ENCODE peak calls at places on chromosomes 3 and 15, in four cellular contexts. K is A549, Z is K562, C is H1. N is an unnamed sample.

GRCh38 chr3:110878692-110879091 is 192.9 kb upstream of the NECTIN3 start:
- DNase-seq in K (no peak), Z (no peak), C (no peak), N (no peak)

GRCh38 chr3:11260460-11260859 is 11.7 kb upstream of the ATG7 start:
- DNase-seq in K (no peak), Z (no peak), C (no peak), N (no peak)

GRCh38 chr3:22835041-22835440 is 368.1 kb upstream of the UBE2E2 start:
- DNase-seq in K (no peak), Z (no peak), C (no peak), N (no peak)

GRCh38 chr15:63805993-63806980 is 27.5 kb downstream of the HERC1 start:
- DNase-seq in K (no peak), Z (no peak), C (no peak), N (no peak)

GRCh38 chr15:80804970-80805495 is 25.9 kb downstream of the CEMIP start:
- DNase-seq in K (no peak), Z (no peak), C (no peak), N (peak)

GRCh38 chr3:135106445-135106844 is 311.4 kb downstream of the EPHB1 start:
- DNase-seq in K (no peak), Z (peak), C (peak), N (peak)

GRCh38 chr15:67030036-67030762 is 35.2 kb upstream of the SMAD3 start:
- DNase-seq in K (no peak), Z (peak), C (peak), N (peak)

GRCh38 chr15:67571643-67572415 is 29.3 kb downstream of the MAP2K5 start:
- DNase-seq in K (no peak), Z (no peak), C (no peak), N (peak)

GRCh38 chr15:65535192-65535591 is 4.9 kb downstream of the HACD3 start:
- DNase-seq in K (no peak), Z (no peak), C (no peak), N (no peak)

GRCh38 chr15:93046721-93047120 is 42.3 kb downstream of the RGMA start:
- DNase-seq in K (no peak), Z (no peak), C (no peak), N (no peak)

GRCh38 chr3:64971584-64971983 is 283.8 kb upstream of the ADAMTS9 start:
- DNase-seq in K (no peak), Z (no peak), C (no peak), N (no peak)

GRCh38 chr15:90592144-90592887 is 62.6 kb downstream of the CRTC3 start:
- DNase-seq in K (no peak), Z (no peak), C (no peak), N (peak)

GRCh38 chr3:71846189-71846588 is 61.2 kb upstream of the PROK2 start:
- DNase-seq in K (no peak), Z (no peak), C (no peak), N (no peak)

GRCh38 chr3:123949606-123950005 is 11.4 kb downstream of the CCDC14 start:
- DNase-seq in K (no peak), Z (no peak), C (no peak), N (no peak)

GRCh38 chr3:8307545-8308110 is 194.0 kb upstream of the LMCD1 start:
- DNase-seq in K (no peak), Z (no peak), C (no peak), N (no peak)

GRCh38 chr3:31468433-31468832 is 64.3 kb upstream of the STT3B start:
- DNase-seq in K (no peak), Z (no peak), C (peak), N (no peak)

GRCh38 chr3:31466866-31467265 is 65.9 kb upstream of the STT3B start:
- DNase-seq in K (no peak), Z (no peak), C (peak), N (no peak)

GRCh38 chr3:31476209-31476608 is 56.5 kb upstream of the STT3B start:
- DNase-seq in K (no peak), Z (no peak), C (no peak), N (no peak)

GRCh38 chr3:31469385-31469784 is 63.3 kb upstream of the STT3B start:
- DNase-seq in K (no peak), Z (no peak), C (no peak), N (no peak)

DNA sequence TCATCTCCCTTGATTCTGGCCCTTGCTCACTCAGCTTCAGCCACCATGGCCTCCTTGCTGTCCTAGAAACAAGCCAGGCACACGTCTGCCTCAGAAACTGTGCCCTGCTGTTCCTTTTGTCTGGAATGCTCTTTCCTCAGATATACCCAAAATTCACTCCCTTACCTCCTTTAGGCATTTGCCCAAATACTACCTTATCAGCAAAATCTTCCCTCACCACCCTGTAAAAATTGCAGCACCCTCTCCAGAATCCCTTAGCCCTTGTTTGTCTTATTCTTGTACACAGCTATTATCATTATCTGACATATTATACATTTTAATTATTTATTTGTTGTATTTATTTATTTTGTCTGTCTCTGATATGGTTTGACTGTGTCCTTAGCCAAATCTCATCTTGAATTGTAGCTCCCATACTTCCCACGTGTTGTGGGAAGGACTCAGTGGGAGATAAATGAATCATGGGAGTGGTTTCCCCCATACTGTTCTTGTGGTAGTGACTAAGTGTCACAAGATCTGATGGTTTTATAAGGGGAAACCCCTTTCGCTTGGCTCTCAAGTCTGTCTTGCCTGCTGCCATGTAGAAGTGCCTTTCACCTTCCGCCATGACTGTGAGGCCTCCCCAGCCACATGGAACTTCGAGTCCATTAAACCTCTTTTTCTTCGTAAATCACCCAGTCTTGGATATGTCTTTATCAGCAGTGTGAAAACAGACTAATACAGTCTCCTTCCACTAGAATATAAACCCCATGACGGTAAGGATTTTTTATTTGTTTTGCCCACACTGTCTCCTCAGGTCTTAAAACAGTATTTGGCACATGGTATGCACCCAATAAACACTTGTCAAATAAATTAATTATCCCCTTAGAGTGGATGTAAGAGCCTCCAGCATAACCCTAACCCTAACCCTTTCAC is 60.0 kb upstream of the STT3B start:
- DNase-seq in K (no peak), Z (no peak), C (no peak), N (no peak)
- TF ChIP-seq RNF2 in K (no peak), Z (no peak), C (no peak), N (no peak)

DNA sequence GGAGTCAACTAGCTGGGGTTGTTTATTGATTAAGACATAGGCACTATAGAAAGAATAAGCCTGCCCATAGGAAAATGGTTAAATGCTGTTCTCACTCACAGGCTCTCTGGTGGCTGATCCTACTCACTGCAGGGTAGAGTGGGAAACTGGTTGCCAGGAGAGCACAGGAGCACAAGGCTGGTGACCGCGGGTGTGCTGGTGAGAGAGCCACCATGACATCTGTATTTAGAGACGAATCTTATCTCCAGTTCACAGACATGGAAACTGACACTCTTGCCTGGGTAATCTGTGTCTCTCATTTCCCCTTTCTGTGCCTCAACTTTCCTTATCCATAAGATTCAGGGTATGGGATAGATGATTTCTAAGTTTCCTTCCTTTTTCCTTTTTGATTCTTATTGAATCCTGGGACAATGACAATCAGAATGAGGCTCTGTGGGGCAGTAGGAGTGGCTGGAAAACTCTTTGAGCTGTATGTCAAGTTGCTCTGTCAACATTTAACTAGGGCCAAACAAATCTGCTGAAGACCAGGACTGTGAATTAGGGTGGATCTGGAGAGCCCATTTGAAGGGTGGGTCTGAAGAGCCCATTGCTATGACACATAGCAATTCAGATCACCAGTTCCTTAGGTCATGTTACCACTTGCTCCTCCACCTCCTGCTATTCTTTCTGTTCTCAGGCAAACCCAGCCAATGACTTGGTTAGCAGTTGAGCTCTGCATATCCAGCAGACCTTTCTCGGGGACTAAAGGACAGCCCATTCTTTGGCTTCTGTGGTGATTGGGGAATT is 286.1 kb upstream of the TBL1XR1 start:
- DNase-seq in K (no peak), Z (peak), C (no peak), N (peak)
- TF ChIP-seq RNF2 in K (no peak), Z (peak), C (no peak), N (no peak)

DNA sequence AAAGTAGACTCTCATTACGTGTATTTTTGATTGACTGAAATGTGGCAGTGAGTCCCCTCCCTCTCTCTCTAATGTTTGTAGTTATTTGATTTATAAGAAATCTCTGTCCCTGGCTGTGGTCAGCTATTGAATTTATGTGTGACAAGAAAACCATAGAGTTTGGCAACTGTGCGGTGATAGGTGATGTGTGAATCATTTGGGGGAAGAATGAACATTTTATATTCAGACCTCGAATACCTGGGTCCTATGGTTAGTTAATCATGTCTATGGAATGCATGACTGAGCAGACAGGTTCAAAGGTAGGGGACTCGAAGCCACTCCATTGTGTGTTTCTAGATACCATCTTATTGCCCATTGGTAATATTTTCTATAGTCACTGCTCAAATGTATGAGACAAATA is 712.1 kb downstream of the MECOM start:
- DNase-seq in K (no peak), Z (no peak), C (no peak), N (peak)
- TF ChIP-seq RNF2 in K (no peak), Z (no peak), C (no peak), N (no peak)

DNA sequence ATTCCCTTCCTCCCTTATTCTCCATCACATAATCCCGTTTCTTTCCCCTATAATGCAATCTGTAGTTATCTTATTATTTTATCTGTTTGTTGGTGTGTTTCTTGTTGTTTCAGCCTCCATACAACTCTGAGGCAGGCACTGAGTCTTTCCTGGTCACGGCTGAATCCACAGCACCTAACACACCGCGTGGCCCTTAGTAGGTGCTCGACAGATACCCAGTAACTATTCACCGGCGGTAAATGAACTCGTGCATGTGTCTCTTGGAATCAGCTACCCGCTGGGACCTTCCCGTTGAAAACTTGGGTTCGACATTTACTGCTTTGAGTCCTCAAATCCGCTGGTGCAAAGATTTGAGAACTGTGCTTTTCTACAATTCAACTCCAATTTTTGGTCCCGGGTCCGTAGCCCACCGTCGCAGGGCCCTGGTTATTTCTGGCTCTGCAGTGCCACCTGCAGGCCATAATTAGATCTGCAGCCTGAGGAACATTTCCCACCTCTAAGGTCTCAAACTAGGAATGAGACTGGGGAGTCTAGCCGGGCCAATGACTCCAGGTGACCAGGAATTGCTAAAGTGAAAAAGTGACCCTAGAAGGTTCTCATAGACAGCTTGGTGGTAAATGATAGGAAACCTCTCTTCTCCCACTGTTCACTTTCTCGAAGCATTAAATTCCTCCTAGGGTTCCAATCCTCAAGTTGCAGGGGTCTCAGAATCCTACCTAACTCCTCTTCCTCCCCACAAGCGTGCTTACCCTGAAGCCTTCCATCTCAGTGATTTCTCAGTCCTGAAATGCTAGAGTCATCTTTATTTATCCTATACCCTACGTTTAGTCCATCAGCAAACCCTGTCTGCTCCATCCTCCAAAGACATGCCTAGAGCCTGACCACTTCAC is 40.0 kb upstream of the TRH start:
- DNase-seq in K (peak), Z (peak), C (peak), N (peak)
- TF ChIP-seq RNF2 in K (no peak), Z (no peak), C (no peak), N (no peak)

DNA sequence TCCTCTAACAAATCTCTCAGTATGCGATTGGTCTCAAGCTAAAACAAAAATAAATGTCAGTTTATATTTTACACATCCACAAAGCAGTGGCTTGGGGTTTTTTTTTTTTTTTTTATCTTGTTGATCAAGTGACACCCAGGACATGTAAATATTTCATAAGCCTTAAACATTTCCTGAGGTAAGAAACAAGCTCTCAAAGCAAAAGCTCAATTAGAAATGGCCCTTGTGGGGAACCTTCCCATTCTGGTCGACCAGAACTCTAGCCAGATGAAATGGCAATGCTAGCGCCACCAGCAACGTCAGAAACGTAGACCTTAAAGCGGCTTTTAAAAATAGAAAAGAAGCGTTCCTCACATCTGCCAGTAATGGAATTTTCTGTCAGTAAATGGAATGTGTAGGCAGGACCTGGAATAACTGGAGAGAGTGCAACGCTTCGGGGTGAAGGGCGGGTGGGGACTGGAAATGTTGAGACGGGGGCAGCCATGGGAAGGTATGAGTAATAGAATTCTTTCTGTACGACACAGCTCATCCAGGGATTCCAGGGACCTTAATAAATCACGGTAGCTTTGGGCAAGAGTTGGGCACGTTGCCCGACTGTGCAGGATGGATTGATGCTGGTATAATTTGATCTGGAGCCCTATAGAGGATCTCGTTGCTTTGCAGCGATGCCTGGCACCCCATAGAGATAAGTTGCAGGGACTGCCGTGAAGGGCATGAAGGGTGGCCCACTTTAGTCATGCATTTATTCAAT is 44.4 kb downstream of the BTD start:
- DNase-seq in K (peak), Z (no peak), C (no peak), N (no peak)
- TF ChIP-seq RNF2 in K (no peak), Z (no peak), C (no peak), N (no peak)

GRCh38 chr3:12663936-12664908 is at the start of gene RAF1:
- DNase-seq in K (peak), Z (peak), C (peak), N (peak)

GRCh38 chr3:12663311-12663935 is 494 bp downstream of the RAF1 start:
- DNase-seq in K (peak), Z (peak), C (no peak), N (no peak)

GRCh38 chr3:12661926-12662592 is 1.9 kb downstream of the RAF1 start:
- DNase-seq in K (no peak), Z (no peak), C (no peak), N (no peak)

GRCh38 chr3:12660196-12660595 is 3.7 kb downstream of the RAF1 start:
- DNase-seq in K (no peak), Z (no peak), C (no peak), N (no peak)

DNA sequence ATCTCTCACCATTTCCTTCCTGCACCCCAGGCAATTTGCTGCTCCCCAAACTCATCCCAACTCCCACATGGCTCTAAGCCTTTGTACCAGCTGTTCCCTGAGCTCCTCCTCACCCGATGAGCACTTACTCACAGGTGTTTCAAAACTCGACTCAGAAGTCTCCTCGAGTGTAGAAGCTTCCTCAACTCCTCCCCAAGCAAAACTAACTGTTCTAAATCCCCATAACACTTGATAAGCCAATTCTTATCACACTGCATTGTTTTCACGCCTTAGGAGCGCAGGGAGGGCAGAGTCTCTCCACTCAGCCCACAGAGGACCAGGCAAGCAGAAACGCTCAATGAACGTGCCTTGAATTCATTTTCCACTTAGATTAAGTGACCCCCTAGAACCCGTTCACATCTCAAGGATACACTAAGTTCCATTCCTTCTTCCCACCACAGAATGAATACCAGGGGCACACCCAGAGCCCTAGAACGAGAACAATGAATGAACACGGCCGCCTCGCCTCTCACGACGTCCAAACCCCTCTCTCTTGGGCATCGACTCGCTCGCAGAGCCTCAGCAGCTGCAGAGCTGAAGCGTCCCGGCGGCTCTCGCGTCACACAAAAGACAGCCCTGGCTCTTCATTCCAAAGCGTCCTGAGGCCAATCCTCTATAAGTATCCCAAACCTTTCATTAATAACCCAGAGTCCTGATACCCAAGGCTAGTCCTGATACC is 1.2 kb downstream of the RAF1 start:
- DNase-seq in K (peak), Z (peak), C (no peak), N (no peak)
- TF ChIP-seq RNF2 in K (no peak), Z (no peak), C (no peak), N (no peak)

GRCh38 chr3:189457201-189457607 is 174.0 kb upstream of the TP63 start:
- DNase-seq in K (no peak), Z (no peak), C (no peak), N (no peak)

GRCh38 chr3:189460511-189460910 is 170.7 kb upstream of the TP63 start:
- DNase-seq in K (no peak), Z (no peak), C (no peak), N (no peak)

GRCh38 chr3:189459231-189459630 is 172.0 kb upstream of the TP63 start:
- DNase-seq in K (no peak), Z (no peak), C (no peak), N (no peak)

GRCh38 chr3:189457666-189458065 is 173.5 kb upstream of the TP63 start:
- DNase-seq in K (no peak), Z (no peak), C (no peak), N (no peak)

GRCh38 chr3:189458536-189458935 is 172.7 kb upstream of the TP63 start:
- DNase-seq in K (no peak), Z (no peak), C (no peak), N (no peak)
- TF ChIP-seq RNF2 in K (no peak), Z (no peak), C (no peak), N (no peak)

N was measured in HepG2.